ENCODE peak calls at places on chromosomes 13 and 19, in four cellular contexts. Y, X, K and W are unnamed samples.

GRCh38 chr13:27744861-27745260 is 47.4 kb upstream of the GSX1 start:
- DNase-seq in Y (no peak), X (no peak), K (no peak), W (peak; percentile 93)

GRCh38 chr13:26019881-26020535 is 31.8 kb downstream of the SHISA2 start:
- DNase-seq in Y (peak; percentile 74), X (peak; percentile 63), K (no peak), W (no peak)

GRCh38 chr13:99542788-99543406 is 41.6 kb downstream of the TM9SF2 start:
- DNase-seq in Y (no peak), X (no peak), K (no peak), W (no peak)

GRCh38 chr13:109366521-109366920 is 419.9 kb downstream of the IRS2 start:
- DNase-seq in Y (no peak), X (peak; percentile 22), K (no peak), W (peak; percentile 18)

GRCh38 chr19:824885-825284 is 2.8 kb upstream of the AZU1 start:
- DNase-seq in Y (no peak), X (no peak), K (no peak), W (no peak)

GRCh38 chr19:51023946-51024345 is 2.5 kb downstream of the KLK11 start:
- DNase-seq in Y (no peak), X (no peak), K (no peak), W (no peak)

GRCh38 chr13:92657565-92657964 is 569.0 kb upstream of the GPC6 start:
- DNase-seq in Y (peak; percentile 2), X (peak; percentile 1), K (no peak), W (no peak)

GRCh38 chr19:48752511-48753365 is at the start of gene FUT1:
- DNase-seq in Y (no peak), X (no peak), K (peak; percentile 82), W (peak; percentile 89)

GRCh38 chr19:8459520-8460260 is 14.9 kb downstream of the HNRNPM start:
- DNase-seq in Y (peak; percentile 69), X (peak; percentile 86), K (no peak), W (no peak)

GRCh38 chr19:50501568-50502475 is 9.2 kb downstream of the JOSD2 start:
- DNase-seq in Y (no peak), X (no peak), K (no peak), W (no peak)

GRCh38 chr13:78428646-78429045 is 174.7 kb downstream of the POU4F1 start:
- DNase-seq in Y (no peak), X (no peak), K (no peak), W (no peak)

GRCh38 chr19:2488942-2489731 is 13.2 kb downstream of the GADD45B start:
- DNase-seq in Y (no peak), X (no peak), K (peak; percentile 92), W (peak; percentile 85)

GRCh38 chr13:33284916-33285315 is 639 bp downstream of the STARD13 start:
- DNase-seq in Y (no peak), X (no peak), K (no peak), W (no peak)

GRCh38 chr19:6392219-6393073 is 518 bp downstream of the GTF2F1 start:
- DNase-seq in Y (no peak), X (no peak), K (no peak), W (peak; percentile 18)

GRCh38 chr19:6476155-6476895 is 5.3 kb downstream of the DENND1C start:
- DNase-seq in Y (peak; percentile 37), X (peak; percentile 10), K (peak; percentile 96), W (peak; percentile 99)

GRCh38 chr13:99322297-99323103 is 15.3 kb upstream of the GPR183 start:
- DNase-seq in Y (peak; percentile 79), X (peak; percentile 89), K (no peak), W (no peak)

GRCh38 chr19:22622901-22623840 is 11.0 kb upstream of the ZNF492 start:
- DNase-seq in Y (no peak), X (no peak), K (peak; percentile 83), W (no peak)

GRCh38 chr19:45657520-45658163 is 10.4 kb upstream of the GIPR start:
- DNase-seq in Y (no peak), X (no peak), K (peak; percentile 46), W (no peak)

GRCh38 chr13:99655351-99656091 is 154.2 kb downstream of the TM9SF2 start:
- DNase-seq in Y (no peak), X (peak; percentile 24), K (no peak), W (peak; percentile 45)

GRCh38 chr19:39400997-39401548 is 5.6 kb upstream of the ZFP36 start:
- DNase-seq in Y (no peak), X (no peak), K (no peak), W (no peak)

GRCh38 chr13:111610077-111610476 is 289.6 kb downstream of the TEX29 start:
- DNase-seq in Y (no peak), X (no peak), K (no peak), W (no peak)

GRCh38 chr19:623974-624373 is 9.4 kb downstream of the POLRMT start:
- DNase-seq in Y (peak; percentile 78), X (peak; percentile 82), K (no peak), W (peak; percentile 29)

GRCh38 chr13:49220856-49221614 is 897 bp downstream of the MLNR start:
- DNase-seq in Y (no peak), X (peak; percentile 12), K (peak; percentile 69), W (peak; percentile 61)
- H3K4me2 ChIP-seq in Y (no peak overlapping the region), X (peak overlapping the region; percentile 33), K (peak overlapping the region; percentile 41), W (peak overlapping the region; percentile 70)

GRCh38 chr19:35346193-35347052 is 1.3 kb upstream of the FFAR1 start:
- DNase-seq in Y (no peak), X (no peak), K (no peak), W (no peak)

GRCh38 chr19:35349614-35350521 is 2.2 kb downstream of the FFAR1 start:
- DNase-seq in Y (no peak), X (no peak), K (no peak), W (no peak)

GRCh38 chr19:35347171-35347929 is at the start of gene FFAR1:
- DNase-seq in Y (no peak), X (no peak), K (no peak), W (no peak)

GRCh38 chr19:35348909-35349611 is 1.4 kb downstream of the FFAR1 start:
- DNase-seq in Y (no peak), X (no peak), K (no peak), W (peak; percentile 40)

GRCh38 chr19:35347930-35348298 is 212 bp downstream of the FFAR1 start:
- DNase-seq in Y (no peak), X (no peak), K (no peak), W (no peak)
- H3K4me1 ChIP-seq in Y (no peaks in the 10 kb centered on the region), X (no peaks in the 10 kb centered on the region), K (no peaks in the 10 kb centered on the region), W (no peaks in the 10 kb centered on the region)

DNA sequence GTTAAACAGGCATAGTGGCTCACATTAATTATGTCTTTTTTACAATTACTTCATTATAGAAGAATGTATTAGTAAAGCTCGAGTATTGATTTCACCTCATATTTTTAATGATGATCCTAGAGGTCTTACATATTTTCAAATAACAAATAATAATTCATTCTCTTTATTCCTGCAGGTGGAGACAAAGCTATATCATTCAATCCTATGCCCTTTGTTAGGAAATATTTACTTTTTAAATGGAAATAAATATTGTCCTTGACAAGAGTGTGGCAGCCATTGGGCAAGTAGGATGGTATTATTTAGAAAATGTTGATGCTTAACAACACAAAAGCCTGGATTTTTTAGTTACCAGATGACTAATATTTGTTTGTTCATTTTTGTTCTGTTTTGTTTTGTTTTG is 127.6 kb downstream of the COG6 start:
- DNase-seq in Y (peak; percentile 14), X (no peak), K (no peak), W (no peak)
- TF ChIP-seq CTCF in Y (no peak), X (no peak), K (peak; percentile 55), W (no peak)

GRCh38 chr19:10748924-10749434 is 31.1 kb downstream of the DNM2 start:
- DNase-seq in Y (no peak), X (no peak), K (peak; percentile 79), W (no peak)
- H3K4me2 ChIP-seq in Y (peak overlapping the region; percentile 2), X (no peak overlapping the region), K (peak overlapping the region; percentile 43), W (no peak overlapping the region)

GRCh38 chr13:40648040-40648439 is 18.4 kb downstream of the FOXO1 start:
- DNase-seq in Y (no peak), X (no peak), K (peak; percentile 33), W (no peak)
- H3K4me1 ChIP-seq in Y (no peaks in the 10 kb centered on the region), X (no peaks in the 10 kb centered on the region), K (peaks cover 8% of the 10 kb centered on the region), W (peaks cover 34% of the 10 kb centered on the region)

GRCh38 chr19:32287811-32288227 is 57.6 kb upstream of the ZNF507 start:
- DNase-seq in Y (peak; percentile 77), X (peak; percentile 61), K (no peak), W (peak; percentile 85)
- TF ChIP-seq CTCF in Y (peak; percentile 63), X (peak; percentile 62), K (peak; percentile 41), W (peak; percentile 73)

GRCh38 chr19:52748336-52748950 is 13.6 kb upstream of the ZNF611 start:
- DNase-seq in Y (peak; percentile 65), X (peak; percentile 57), K (peak; percentile 35), W (peak; percentile 73)

GRCh38 chr19:52741951-52742485 is 7.2 kb upstream of the ZNF611 start:
- DNase-seq in Y (no peak), X (no peak), K (no peak), W (peak; percentile 62)

GRCh38 chr19:52739576-52739975 is 4.7 kb upstream of the ZNF611 start:
- DNase-seq in Y (no peak), X (no peak), K (no peak), W (no peak)

DNA sequence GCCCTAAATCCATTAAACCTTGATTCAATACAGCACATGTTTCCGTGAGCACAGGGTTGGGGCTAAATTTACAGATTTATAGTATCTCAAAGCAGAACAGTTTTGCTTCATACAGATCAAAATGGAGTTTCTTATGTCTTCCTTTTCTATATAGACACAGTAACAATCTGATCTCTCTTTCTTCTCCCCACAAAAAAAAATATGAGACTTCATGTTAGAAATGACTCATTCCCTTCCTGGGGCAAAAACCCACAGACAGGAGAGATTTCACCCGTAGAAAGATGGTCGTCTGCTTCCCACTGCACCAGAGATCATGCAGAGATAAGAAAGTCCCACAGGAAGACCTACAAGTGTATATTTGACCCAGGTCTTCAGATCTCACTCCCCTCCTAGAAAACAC is 7.7 kb upstream of the ZNF611 start:
- DNase-seq in Y (no peak), X (no peak), K (no peak), W (no peak)
- H3K4me2 ChIP-seq in Y (no peak overlapping the region), X (no peak overlapping the region), K (no peak overlapping the region), W (peak overlapping the region; percentile 56)